ENCODE peak calls at places on chromosomes 12 and 14, in six cellular contexts. X is uterus, Y is fibroblast of the aortic adventitia, T is AG04449, G is astrocyte of the spinal cord, M is hepatic stellate cell. I is an unnamed sample.
A peak's percentile ranks its signal among the peaks of the same experiment; 100 is the strongest.

GRCh38 chr12:2276288-2276842 is 223.6 kb downstream of the CACNA1C start:
- DNase-seq in T (no peak), Y (peak; percentile 55), G (no peak), M (no peak), X (no peak), I (no peak)

GRCh38 chr14:101065696-101066694 is 162.5 kb upstream of the RTL1 start:
- DNase-seq in G (no peak), M (no peak), Y (no peak), X (peak; percentile 8), T (no peak), I (no peak)

GRCh38 chr12:80935076-80935475 is 2.7 kb downstream of the LIN7A start:
- DNase-seq in G (no peak), T (no peak), M (no peak), X (no peak), Y (no peak), I (no peak)

GRCh38 chr14:97106166-97106565 is 309.0 kb downstream of the VRK1 start:
- DNase-seq in G (no peak), Y (no peak), X (no peak), M (no peak), T (no peak), I (no peak)

GRCh38 chr12:104951759-104952509 is 6.2 kb downstream of the SLC41A2 start:
- DNase-seq in X (no peak), Y (peak; percentile 41), T (no peak), M (peak; percentile 50), G (peak; percentile 59), I (no peak)

GRCh38 chr12:8609061-8609570 is 3.5 kb downstream of the AICDA start:
- DNase-seq in G (peak; percentile 54), X (no peak), T (peak; percentile 10), M (peak; percentile 57), Y (peak; percentile 78), I (peak; percentile 38)

GRCh38 chr12:70683976-70684375 is 46.7 kb upstream of the PTPRB start:
- DNase-seq in M (no peak), T (no peak), G (no peak), X (no peak), Y (no peak), I (no peak)

GRCh38 chr14:56603648-56604047 is 24.1 kb downstream of the TMEM260 start:
- DNase-seq in M (no peak), T (no peak), X (no peak), Y (no peak), G (no peak), I (no peak)

GRCh38 chr14:24232645-24233537 is at the start of gene GMPR2:
- DNase-seq in G (no peak), M (peak; percentile 44), T (no peak), X (no peak), Y (no peak), I (peak; percentile 39)

GRCh38 chr14:22432348-22432976 is 156.6 kb downstream of the DAD1 start:
- DNase-seq in M (peak; percentile 47), T (peak; percentile 81), Y (peak; percentile 95), G (peak; percentile 97), X (peak; percentile 28), I (no peak)

GRCh38 chr14:36690301-36691020 is 28.8 kb downstream of the PAX9 start:
- DNase-seq in G (no peak), X (no peak), T (no peak), Y (no peak), M (no peak), I (no peak)

GRCh38 chr12:50258167-50258551 is 25.2 kb downstream of the LIMA1 start:
- DNase-seq in G (no peak), X (no peak), T (no peak), Y (no peak), M (no peak), I (no peak)

GRCh38 chr12:25557830-25558436 is 4.8 kb upstream of the LMNTD1 start:
- DNase-seq in Y (peak; percentile 69), G (peak; percentile 51), T (no peak), X (no peak), M (no peak), I (peak; percentile 16)

GRCh38 chr12:92702754-92703679 is at the start of gene PLEKHG7:
- DNase-seq in Y (no peak), G (no peak), X (no peak), M (no peak), T (no peak), I (peak; percentile 44)

GRCh38 chr14:30610719-30611388 is 11.3 kb upstream of the SCFD1 start:
- DNase-seq in X (peak; percentile 35), G (peak; percentile 80), T (no peak), Y (peak; percentile 84), M (peak; percentile 11), I (peak; percentile 46)

GRCh38 chr14:50763386-50764007 is 67.5 kb downstream of the NIN start:
- DNase-seq in Y (peak; percentile 15), X (no peak), G (peak; percentile 94), M (peak; percentile 28), T (peak; percentile 94), I (no peak)

GRCh38 chr14:96084796-96085195 is 45.6 kb downstream of the C14orf132 start:
- DNase-seq in X (no peak), G (no peak), M (no peak), T (no peak), Y (no peak), I (no peak)

GRCh38 chr14:60161176-60162107 is 3.8 kb downstream of the DHRS7 start:
- DNase-seq in M (no peak), G (no peak), X (no peak), Y (peak; percentile 64), T (no peak), I (no peak)

GRCh38 chr12:3511760-3512159 is 20.8 kb downstream of the PRMT8 start:
- DNase-seq in T (no peak), G (no peak), X (no peak), M (no peak), Y (no peak), I (no peak)

GRCh38 chr12:131598717-131599116 is 112.2 kb upstream of the SFSWAP start:
- DNase-seq in X (no peak), G (no peak), Y (no peak), T (no peak), M (no peak), I (no peak)

GRCh38 chr12:76706099-76706498 is 57.8 kb upstream of the ZDHHC17 start:
- DNase-seq in X (no peak), G (no peak), T (no peak), M (no peak), Y (no peak), I (no peak)

GRCh38 chr12:68349921-68350606 is 17.9 kb upstream of the MDM1 start:
- DNase-seq in Y (no peak), X (no peak), G (no peak), M (no peak), T (no peak), I (no peak)

GRCh38 chr12:122082621-122083356 is 4.2 kb downstream of the MLXIP start:
- DNase-seq in M (no peak), G (no peak), X (no peak), T (no peak), Y (no peak), I (no peak)

GRCh38 chr14:94936411-94936892 is 166.5 kb upstream of the GSC start:
- DNase-seq in G (peak; percentile 17), Y (peak; percentile 49), T (no peak), X (peak; percentile 72), M (peak; percentile 28), I (no peak)

GRCh38 chr14:23302290-23303225 is at the start of gene PPP1R3E:
- DNase-seq in T (no peak), G (peak; percentile 46), X (peak; percentile 73), M (peak; percentile 37), Y (peak; percentile 34), I (no peak)

GRCh38 chr14:29518335-29518734 is 409.3 kb downstream of the PRKD1 start:
- DNase-seq in M (peak; percentile 3), G (peak; percentile 19), Y (peak; percentile 49), T (no peak), X (no peak), I (no peak)

GRCh38 chr12:112523856-112524255 is 105.1 kb downstream of the PTPN11 start:
- DNase-seq in Y (no peak), T (no peak), M (no peak), X (no peak), G (no peak), I (no peak)